ENCODE peak calls at places on chromosome 16, in nine cellular contexts. One of them, this sample, is unnamed.

GRCh38 chr16:80103463-80103862 is 437.3 kb upstream of the DYNLRB2 start:
- DNase-seq in tibial artery: no peak
- DNase-seq in endodermal cell: no peak
- DNase-seq in PC-9: no peak
- DNase-seq in substantia nigra: no peak
- DNase-seq in adrenal gland: no peak
- DNase-seq in ovary: no peak
- DNase-seq in HL-60: no peak
- DNase-seq in A673: no peak
- DNase-seq in this sample: no peak

GRCh38 chr16:78045865-78046581 is 23.7 kb downstream of the CLEC3A start:
- DNase-seq in tibial artery: peak; percentile 29
- DNase-seq in PC-9: peak; percentile 17
- DNase-seq in substantia nigra: peak; percentile 56
- DNase-seq in ovary: peak; percentile 61
- DNase-seq in HL-60: no peak
- DNase-seq in A673: peak; percentile 62
- DNase-seq in adrenal gland: peak; percentile 78
- DNase-seq in endodermal cell: peak; percentile 99
- DNase-seq in this sample: peak; percentile 4

GRCh38 chr16:49596119-49596518 is 222.5 kb downstream of the C16orf78 start:
- DNase-seq in tibial artery: no peak
- DNase-seq in ovary: no peak
- DNase-seq in A673: peak; percentile 58
- DNase-seq in endodermal cell: peak; percentile 42
- DNase-seq in HL-60: no peak
- DNase-seq in adrenal gland: peak; percentile 21
- DNase-seq in PC-9: no peak
- DNase-seq in substantia nigra: no peak
- DNase-seq in this sample: no peak

GRCh38 chr16:22763655-22764054 is 50.3 kb upstream of the HS3ST2 start:
- DNase-seq in endodermal cell: peak; percentile 63
- DNase-seq in tibial artery: no peak
- DNase-seq in PC-9: no peak
- DNase-seq in A673: no peak
- DNase-seq in substantia nigra: no peak
- DNase-seq in adrenal gland: no peak
- DNase-seq in HL-60: no peak
- DNase-seq in ovary: peak; percentile 18
- DNase-seq in this sample: no peak

GRCh38 chr16:22890976-22891375 is 77.0 kb downstream of the HS3ST2 start:
- DNase-seq in HL-60: no peak
- DNase-seq in A673: no peak
- DNase-seq in endodermal cell: no peak
- DNase-seq in substantia nigra: no peak
- DNase-seq in adrenal gland: no peak
- DNase-seq in tibial artery: no peak
- DNase-seq in PC-9: no peak
- DNase-seq in ovary: no peak
- DNase-seq in this sample: no peak

GRCh38 chr16:4330277-4330882 is 14.5 kb downstream of the GLIS2 start:
- DNase-seq in substantia nigra: peak; percentile 75
- DNase-seq in adrenal gland: peak; percentile 86
- DNase-seq in A673: no peak
- DNase-seq in HL-60: no peak
- DNase-seq in endodermal cell: peak; percentile 93
- DNase-seq in PC-9: peak; percentile 85
- DNase-seq in tibial artery: peak; percentile 80
- DNase-seq in ovary: peak; percentile 88
- DNase-seq in this sample: no peak

GRCh38 chr16:12664334-12664733 is 139.4 kb downstream of the CPPED1 start:
- DNase-seq in adrenal gland: no peak
- DNase-seq in PC-9: no peak
- DNase-seq in endodermal cell: no peak
- DNase-seq in tibial artery: no peak
- DNase-seq in ovary: no peak
- DNase-seq in substantia nigra: no peak
- DNase-seq in HL-60: no peak
- DNase-seq in A673: no peak
- DNase-seq in this sample: no peak

GRCh38 chr16:62190426-62190825 is 154.2 kb upstream of the CDH8 start:
- DNase-seq in substantia nigra: no peak
- DNase-seq in PC-9: no peak
- DNase-seq in A673: peak; percentile 66
- DNase-seq in endodermal cell: no peak
- DNase-seq in HL-60: no peak
- DNase-seq in tibial artery: no peak
- DNase-seq in adrenal gland: no peak
- DNase-seq in ovary: no peak
- DNase-seq in this sample: no peak

GRCh38 chr16:31202402-31203385 is at the start of gene PYCARD:
- DNase-seq in ovary: peak; percentile 41
- DNase-seq in tibial artery: peak; percentile 57
- DNase-seq in A673: no peak
- DNase-seq in HL-60: no peak
- DNase-seq in endodermal cell: peak; percentile 83
- DNase-seq in adrenal gland: peak; percentile 50
- DNase-seq in substantia nigra: no peak
- DNase-seq in PC-9: peak; percentile 65
- DNase-seq in this sample: no peak

GRCh38 chr16:79367822-79368221 is 232.7 kb downstream of the MAF start:
- DNase-seq in A673: no peak
- DNase-seq in endodermal cell: no peak
- DNase-seq in adrenal gland: no peak
- DNase-seq in ovary: no peak
- DNase-seq in substantia nigra: no peak
- DNase-seq in tibial artery: no peak
- DNase-seq in PC-9: no peak
- DNase-seq in HL-60: no peak
- DNase-seq in this sample: no peak

GRCh38 chr16:19085679-19086200 is 18.3 kb downstream of the COQ7 start:
- DNase-seq in PC-9: no peak
- DNase-seq in adrenal gland: peak; percentile 56
- DNase-seq in substantia nigra: no peak
- DNase-seq in HL-60: no peak
- DNase-seq in tibial artery: no peak
- DNase-seq in endodermal cell: no peak
- DNase-seq in A673: no peak
- DNase-seq in ovary: no peak
- DNase-seq in this sample: no peak

GRCh38 chr16:82761858-82762257 is 135.1 kb downstream of the CDH13 start:
- DNase-seq in A673: no peak
- DNase-seq in substantia nigra: no peak
- DNase-seq in HL-60: no peak
- DNase-seq in ovary: no peak
- DNase-seq in PC-9: no peak
- DNase-seq in adrenal gland: no peak
- DNase-seq in endodermal cell: no peak
- DNase-seq in tibial artery: no peak
- DNase-seq in this sample: peak; percentile 2

GRCh38 chr16:67277294-67277998 is 1.9 kb upstream of the PLEKHG4 start:
- DNase-seq in PC-9: peak; percentile 91
- DNase-seq in A673: no peak
- DNase-seq in endodermal cell: no peak
- DNase-seq in adrenal gland: peak; percentile 87
- DNase-seq in substantia nigra: no peak
- DNase-seq in tibial artery: peak; percentile 59
- DNase-seq in HL-60: peak; percentile 64
- DNase-seq in ovary: no peak
- DNase-seq in this sample: peak; percentile 96

GRCh38 chr16:67280090-67281015 is 1.0 kb downstream of the PLEKHG4 start:
- DNase-seq in A673: no peak
- DNase-seq in substantia nigra: no peak
- DNase-seq in ovary: no peak
- DNase-seq in HL-60: no peak
- DNase-seq in adrenal gland: no peak
- DNase-seq in endodermal cell: no peak
- DNase-seq in tibial artery: no peak
- DNase-seq in PC-9: no peak
- DNase-seq in this sample: no peak

GRCh38 chr16:67277999-67278772 is 1.1 kb upstream of the PLEKHG4 start:
- DNase-seq in tibial artery: peak; percentile 32
- DNase-seq in HL-60: no peak
- DNase-seq in endodermal cell: no peak
- DNase-seq in adrenal gland: peak; percentile 72
- DNase-seq in substantia nigra: no peak
- DNase-seq in A673: no peak
- DNase-seq in ovary: no peak
- DNase-seq in PC-9: peak; percentile 25
- DNase-seq in this sample: no peak

GRCh38 chr16:67279296-67280089 is at the start of gene PLEKHG4:
- DNase-seq in tibial artery: peak; percentile 46
- DNase-seq in PC-9: peak; percentile 78
- DNase-seq in substantia nigra: peak; percentile 32
- DNase-seq in adrenal gland: peak; percentile 74
- DNase-seq in endodermal cell: peak; percentile 90
- DNase-seq in ovary: peak; percentile 79
- DNase-seq in A673: peak; percentile 87
- DNase-seq in HL-60: peak; percentile 67
- DNase-seq in this sample: no peak

GRCh38 chr16:67278773-67279295 is 498 bp upstream of the PLEKHG4 start:
- DNase-seq in adrenal gland: no peak
- DNase-seq in ovary: no peak
- DNase-seq in tibial artery: no peak
- DNase-seq in A673: no peak
- DNase-seq in PC-9: peak; percentile 45
- DNase-seq in substantia nigra: no peak
- DNase-seq in HL-60: peak; percentile 65
- DNase-seq in endodermal cell: peak; percentile 73
- DNase-seq in this sample: no peak
- H3K27ac ChIP-seq in adrenal gland: no peak overlapping the region
- H3K27ac ChIP-seq in ovary: peak overlapping the region; percentile 50
- H3K27ac ChIP-seq in tibial artery: peak overlapping the region; percentile 60
- H3K27ac ChIP-seq in A673: peak overlapping the region; percentile 80
- H3K27ac ChIP-seq in PC-9: no peak overlapping the region
- H3K27ac ChIP-seq in substantia nigra: no peak overlapping the region
- H3K27ac ChIP-seq in HL-60: peak overlapping the region; percentile 72
- H3K27ac ChIP-seq in endodermal cell: no peak overlapping the region
- H3K27ac ChIP-seq in this sample: peak overlapping the region; percentile 98

GRCh38 chr16:11361751-11362742 is 16.8 kb downstream of the RMI2 start:
- DNase-seq in A673: peak; percentile 73
- DNase-seq in substantia nigra: no peak
- DNase-seq in endodermal cell: no peak
- DNase-seq in tibial artery: no peak
- DNase-seq in PC-9: no peak
- DNase-seq in HL-60: no peak
- DNase-seq in ovary: no peak
- DNase-seq in adrenal gland: no peak
- DNase-seq in this sample: no peak

GRCh38 chr16:11358531-11358930 is 13.3 kb downstream of the RMI2 start:
- DNase-seq in HL-60: no peak
- DNase-seq in tibial artery: no peak
- DNase-seq in adrenal gland: no peak
- DNase-seq in ovary: no peak
- DNase-seq in PC-9: no peak
- DNase-seq in A673: no peak
- DNase-seq in endodermal cell: no peak
- DNase-seq in substantia nigra: no peak
- DNase-seq in this sample: no peak

GRCh38 chr16:11361043-11361442 is 15.8 kb downstream of the RMI2 start:
- DNase-seq in tibial artery: no peak
- DNase-seq in PC-9: no peak
- DNase-seq in A673: peak; percentile 36
- DNase-seq in adrenal gland: no peak
- DNase-seq in endodermal cell: no peak
- DNase-seq in substantia nigra: no peak
- DNase-seq in ovary: no peak
- DNase-seq in HL-60: no peak
- DNase-seq in this sample: no peak

GRCh38 chr16:11359370-11359769 is 14.1 kb downstream of the RMI2 start:
- DNase-seq in substantia nigra: no peak
- DNase-seq in adrenal gland: no peak
- DNase-seq in tibial artery: no peak
- DNase-seq in PC-9: peak; percentile 95
- DNase-seq in ovary: no peak
- DNase-seq in HL-60: no peak
- DNase-seq in endodermal cell: peak; percentile 44
- DNase-seq in A673: no peak
- DNase-seq in this sample: peak; percentile 52

DNA sequence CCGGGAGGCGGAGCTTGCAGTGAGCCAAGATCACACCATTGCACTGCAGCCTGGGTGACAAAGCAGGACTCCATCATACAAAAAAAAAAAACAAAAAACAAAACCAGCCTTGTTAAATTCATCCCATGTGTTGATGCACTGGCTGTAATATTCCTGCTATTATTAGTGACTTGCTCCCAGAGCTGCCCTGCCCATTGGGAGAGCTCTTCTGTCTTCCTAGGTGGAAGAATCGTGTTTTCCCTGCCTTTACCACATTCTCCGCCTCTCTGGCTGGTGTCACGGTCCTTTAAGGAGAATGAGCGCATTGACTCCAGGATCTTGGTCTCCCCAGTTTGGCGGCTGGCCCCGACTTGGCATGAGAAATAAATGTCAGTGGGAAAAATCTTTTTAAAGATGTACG is 15.3 kb downstream of the RMI2 start:
- DNase-seq in endodermal cell: no peak
- DNase-seq in tibial artery: no peak
- DNase-seq in ovary: no peak
- DNase-seq in substantia nigra: no peak
- DNase-seq in adrenal gland: no peak
- DNase-seq in PC-9: no peak
- DNase-seq in A673: no peak
- DNase-seq in HL-60: no peak
- DNase-seq in this sample: no peak
- H3K27ac ChIP-seq in endodermal cell: no peak overlapping the region
- H3K27ac ChIP-seq in tibial artery: no peak overlapping the region
- H3K27ac ChIP-seq in ovary: no peak overlapping the region
- H3K27ac ChIP-seq in substantia nigra: no peak overlapping the region
- H3K27ac ChIP-seq in adrenal gland: no peak overlapping the region
- H3K27ac ChIP-seq in PC-9: no peak overlapping the region
- H3K27ac ChIP-seq in A673: peak overlapping the region; percentile 78
- H3K27ac ChIP-seq in HL-60: no peak overlapping the region
- H3K27ac ChIP-seq in this sample: no peak overlapping the region

GRCh38 chr16:11492808-11493530 is 93.8 kb downstream of the LITAF start:
- DNase-seq in A673: no peak
- DNase-seq in endodermal cell: no peak
- DNase-seq in HL-60: no peak
- DNase-seq in substantia nigra: no peak
- DNase-seq in PC-9: no peak
- DNase-seq in adrenal gland: no peak
- DNase-seq in tibial artery: no peak
- DNase-seq in ovary: no peak
- DNase-seq in this sample: no peak
- H3K27ac ChIP-seq in A673: no peak overlapping the region
- H3K27ac ChIP-seq in endodermal cell: no peak overlapping the region
- H3K27ac ChIP-seq in HL-60: no peak overlapping the region
- H3K27ac ChIP-seq in substantia nigra: no peak overlapping the region
- H3K27ac ChIP-seq in PC-9: no peak overlapping the region
- H3K27ac ChIP-seq in adrenal gland: no peak overlapping the region
- H3K27ac ChIP-seq in tibial artery: no peak overlapping the region
- H3K27ac ChIP-seq in ovary: no peak overlapping the region
- H3K27ac ChIP-seq in this sample: no peak overlapping the region

GRCh38 chr16:70348991-70349390 is 2.3 kb downstream of the DDX19A start:
- DNase-seq in endodermal cell: no peak
- DNase-seq in substantia nigra: no peak
- DNase-seq in tibial artery: no peak
- DNase-seq in ovary: no peak
- DNase-seq in adrenal gland: no peak
- DNase-seq in HL-60: no peak
- DNase-seq in PC-9: no peak
- DNase-seq in A673: no peak
- DNase-seq in this sample: no peak

GRCh38 chr16:70345840-70346239 is 863 bp upstream of the DDX19A start:
- DNase-seq in substantia nigra: no peak
- DNase-seq in endodermal cell: no peak
- DNase-seq in A673: no peak
- DNase-seq in tibial artery: no peak
- DNase-seq in adrenal gland: no peak
- DNase-seq in PC-9: no peak
- DNase-seq in HL-60: no peak
- DNase-seq in ovary: no peak
- DNase-seq in this sample: no peak

GRCh38 chr16:70349783-70350182 is 3.1 kb downstream of the DDX19A start:
- DNase-seq in substantia nigra: no peak
- DNase-seq in tibial artery: no peak
- DNase-seq in PC-9: no peak
- DNase-seq in adrenal gland: no peak
- DNase-seq in endodermal cell: no peak
- DNase-seq in ovary: no peak
- DNase-seq in A673: no peak
- DNase-seq in HL-60: no peak
- DNase-seq in this sample: no peak
- H3K27ac ChIP-seq in substantia nigra: no peak overlapping the region
- H3K27ac ChIP-seq in tibial artery: no peak overlapping the region
- H3K27ac ChIP-seq in PC-9: no peak overlapping the region
- H3K27ac ChIP-seq in adrenal gland: no peak overlapping the region
- H3K27ac ChIP-seq in endodermal cell: no peak overlapping the region
- H3K27ac ChIP-seq in ovary: no peak overlapping the region
- H3K27ac ChIP-seq in A673: no peak overlapping the region
- H3K27ac ChIP-seq in HL-60: no peak overlapping the region
- H3K27ac ChIP-seq in this sample: no peak overlapping the region